ENCODE peak calls at places on chromosomes 2 and 18, in eight cellular contexts. Q, O, M, K, H, R, B and D are unnamed samples.

GRCh38 chr18:2480536-2480935 is 90.8 kb downstream of the METTL4 start:
- DNase-seq in R (no peak), B (peak), H (no peak), Q (no peak), O (no peak), K (no peak), M (no peak), D (no peak)

GRCh38 chr2:10042301-10043161 is 819 bp upstream of the KLF11 start:
- DNase-seq in M (no peak), H (no peak), R (peak), B (no peak), Q (no peak), K (no peak), O (peak), D (peak)

GRCh38 chr2:38202713-38203454 is 126.9 kb upstream of the CYP1B1 start:
- DNase-seq in M (no peak), R (no peak), Q (no peak), K (no peak), H (no peak), B (no peak), O (no peak), D (no peak)

GRCh38 chr2:42007596-42007995 is 40.2 kb upstream of the PKDCC start:
- DNase-seq in Q (no peak), M (no peak), R (no peak), K (no peak), H (no peak), B (no peak), O (no peak), D (no peak)

GRCh38 chr2:227805578-227805977 is 8.1 kb upstream of the CCL20 start:
- DNase-seq in R (no peak), B (peak), M (no peak), O (peak), Q (no peak), K (no peak), H (no peak), D (peak)

GRCh38 chr18:79609021-79609461 is 70.6 kb upstream of the CTDP1 start:
- DNase-seq in R (no peak), Q (no peak), M (no peak), K (no peak), B (no peak), H (no peak), O (no peak), D (no peak)

GRCh38 chr2:175734679-175735078 is 267.4 kb downstream of the LNPK start:
- DNase-seq in Q (no peak), B (no peak), H (no peak), K (no peak), O (no peak), M (no peak), R (no peak), D (no peak)

GRCh38 chr2:174597347-174598047 is at the start of gene WIPF1:
- DNase-seq in O (peak), M (no peak), R (peak), K (peak), H (no peak), B (peak), Q (peak), D (peak)

GRCh38 chr2:55482186-55482945 is 37.2 kb upstream of the CFAP36 start:
- DNase-seq in M (peak), Q (no peak), R (peak), O (no peak), B (peak), K (no peak), H (no peak), D (no peak)

GRCh38 chr2:30512243-30512866 is 65.3 kb downstream of the LCLAT1 start:
- DNase-seq in B (peak), R (no peak), K (no peak), H (no peak), M (no peak), O (no peak), Q (no peak), D (no peak)

GRCh38 chr2:235514627-235515363 is 21.0 kb downstream of the AGAP1 start:
- DNase-seq in B (peak), R (no peak), Q (no peak), K (no peak), H (no peak), M (no peak), O (no peak), D (no peak)